ENCODE peak calls at places on chromosomes 13 and 19, in nine cellular contexts. Y, H, V, B, T, U, I, E and D are unnamed samples.

GRCh38 chr13:21537105-21537504 is 66.9 kb downstream of the MICU2 start:
- DNase-seq in I (no peak), E (no peak), H (no peak), B (no peak), T (peak; percentile 48), Y (no peak), V (no peak), U (no peak), D (no peak)

GRCh38 chr13:36919206-36919832 is 719 bp downstream of the SMAD9 start:
- DNase-seq in B (peak; percentile 15), U (no peak), T (peak; percentile 65), Y (no peak), E (no peak), I (peak; percentile 56), H (peak; percentile 45), V (peak; percentile 14), D (peak; percentile 56)

GRCh38 chr13:34627499-34627898 is 314.6 kb upstream of the NBEA start:
- DNase-seq in T (no peak), U (no peak), H (no peak), I (no peak), E (no peak), V (no peak), B (no peak), Y (no peak), D (no peak)

GRCh38 chr19:38122402-38123093 is 101.5 kb downstream of the DPF1 start:
- DNase-seq in E (no peak), B (no peak), H (no peak), I (no peak), V (no peak), T (no peak), Y (no peak), U (no peak), D (no peak)

GRCh38 chr13:74128171-74128767 is 5.9 kb downstream of the KLF12 start:
- DNase-seq in V (peak; percentile 37), H (no peak), Y (no peak), B (no peak), E (no peak), U (no peak), T (peak; percentile 58), I (no peak), D (no peak)

GRCh38 chr19:16441661-16442071 is 30.1 kb downstream of the EPS15L1 start:
- DNase-seq in T (peak; percentile 28), Y (no peak), E (no peak), U (no peak), V (peak; percentile 32), I (peak; percentile 8), H (no peak), B (no peak), D (peak; percentile 38)

GRCh38 chr13:44710576-44710975 is 134.4 kb upstream of the TSC22D1 start:
- DNase-seq in T (peak; percentile 77), V (peak; percentile 28), H (no peak), E (no peak), Y (no peak), U (peak; percentile 58), B (no peak), I (no peak), D (no peak)

GRCh38 chr19:31214086-31214485 is 135.2 kb downstream of the TSHZ3 start:
- DNase-seq in B (peak; percentile 28), E (peak; percentile 76), H (no peak), V (peak; percentile 84), Y (peak; percentile 84), T (peak; percentile 99), U (no peak), I (no peak), D (peak; percentile 53)

GRCh38 chr13:59531571-59532091 is 632.1 kb downstream of the DIAPH3 start:
- DNase-seq in H (peak; percentile 81), B (peak; percentile 75), T (peak; percentile 75), Y (peak; percentile 39), V (peak; percentile 10), U (no peak), I (peak; percentile 40), E (no peak), D (peak; percentile 76)

GRCh38 chr19:18726846-18727245 is 43.4 kb downstream of the CRTC1 start:
- DNase-seq in U (no peak), B (no peak), Y (no peak), E (no peak), I (no peak), H (no peak), T (no peak), V (no peak), D (no peak)

GRCh38 chr13:48709213-48709612 is 55.5 kb downstream of the CYSLTR2 start:
- DNase-seq in E (no peak), U (no peak), B (no peak), V (no peak), I (no peak), T (no peak), H (no peak), Y (no peak), D (no peak)

GRCh38 chr13:106836186-106836802 is 268.4 kb upstream of the ARGLU1 start:
- DNase-seq in U (no peak), B (no peak), E (no peak), I (no peak), H (no peak), Y (no peak), V (no peak), T (no peak), D (no peak)

GRCh38 chr19:1773173-1773572 is 19.9 kb downstream of the ONECUT3 start:
- DNase-seq in H (no peak), E (no peak), V (no peak), T (no peak), I (no peak), U (no peak), Y (peak; percentile 52), B (no peak), D (no peak)

GRCh38 chr19:31436121-31436776 is 87.0 kb upstream of the TSHZ3 start:
- DNase-seq in V (no peak), H (no peak), E (no peak), Y (no peak), U (no peak), I (no peak), T (peak; percentile 63), B (no peak), D (no peak)

GRCh38 chr13:35255241-35255640 is 221.2 kb downstream of the MAB21L1 start:
- DNase-seq in U (no peak), E (no peak), B (no peak), Y (no peak), H (no peak), V (no peak), T (no peak), I (no peak), D (no peak)

GRCh38 chr13:27918918-27919255 is 913 bp upstream of the PDX1 start:
- DNase-seq in E (no peak), B (no peak), U (no peak), T (no peak), H (no peak), V (no peak), Y (no peak), I (no peak), D (no peak)

GRCh38 chr19:57191141-57192063 is at the start of gene ZNF264:
- DNase-seq in H (peak; percentile 84), Y (no peak), B (peak; percentile 90), U (peak; percentile 91), I (peak; percentile 76), E (peak; percentile 87), V (peak; percentile 89), T (peak; percentile 86), D (peak; percentile 94)